ENCODE peak calls at places on chromosomes 3 and 15, in nine cellular contexts. P, M, K, C, B, V, H, U and D are unnamed samples.

GRCh38 chr3:43882976-43883680 is 192.4 kb downstream of the ABHD5 start:
- DNase-seq in C (no peak), B (no peak), U (no peak), H (no peak), K (no peak), P (no peak), M (no peak), V (no peak), D (no peak)

GRCh38 chr15:57583282-57583681 is 8.4 kb upstream of the MYZAP start:
- DNase-seq in C (no peak), V (no peak), K (no peak), P (no peak), M (no peak), H (no peak), B (no peak), U (no peak), D (no peak)

GRCh38 chr3:67998222-67998760 is 343.9 kb upstream of the SUCLG2 start:
- DNase-seq in B (no peak), K (no peak), U (no peak), C (no peak), M (no peak), P (no peak), H (no peak), V (no peak), D (no peak)

GRCh38 chr3:877001-877400 is 215.8 kb upstream of the CNTN6 start:
- DNase-seq in M (no peak), P (no peak), V (no peak), B (no peak), C (no peak), U (no peak), H (no peak), K (no peak), D (no peak)

GRCh38 chr3:122350814-122351418 is 25.9 kb downstream of the CSTA start:
- DNase-seq in U (no peak), C (no peak), H (no peak), B (no peak), P (peak), V (no peak), M (peak), K (no peak), D (peak)

GRCh38 chr3:186239321-186239720 is 122.7 kb downstream of the DGKG start:
- DNase-seq in B (no peak), P (no peak), V (no peak), C (no peak), U (no peak), K (no peak), M (no peak), H (no peak), D (no peak)

GRCh38 chr3:24160424-24160823 is 215.3 kb downstream of the NR1D2 start:
- DNase-seq in P (peak), V (no peak), U (no peak), K (no peak), C (no peak), M (peak), B (no peak), H (no peak), D (peak)

GRCh38 chr15:40768492-40769309 is 1.1 kb upstream of the C15orf62 start:
- DNase-seq in H (no peak), K (no peak), V (peak), B (peak), C (no peak), M (no peak), P (no peak), U (no peak), D (no peak)

GRCh38 chr3:58107597-58107996 is 99.4 kb downstream of the FLNB start:
- DNase-seq in V (no peak), U (no peak), M (no peak), B (no peak), P (no peak), H (no peak), K (no peak), C (no peak), D (no peak)

GRCh38 chr3:36957072-36957471 is 12.2 kb upstream of the TRANK1 start:
- DNase-seq in M (no peak), P (no peak), B (no peak), H (no peak), V (no peak), U (no peak), K (no peak), C (no peak), D (no peak)

GRCh38 chr15:95857124-95857757 is 473.3 kb upstream of the NR2F2 start:
- DNase-seq in K (no peak), P (peak), C (no peak), H (no peak), B (no peak), U (no peak), V (no peak), M (no peak), D (peak)

GRCh38 chr3:28250999-28251398 is 9.6 kb downstream of the CMC1 start:
- DNase-seq in H (no peak), P (no peak), B (no peak), C (no peak), V (no peak), U (no peak), K (no peak), M (no peak), D (peak)

GRCh38 chr3:138458774-138459499 is 24.5 kb downstream of the ESYT3 start:
- DNase-seq in C (no peak), P (no peak), K (no peak), M (no peak), U (no peak), V (no peak), B (no peak), H (no peak), D (no peak)

GRCh38 chr3:55858302-55858701 is 371.2 kb upstream of the WNT5A start:
- DNase-seq in K (no peak), P (no peak), U (no peak), B (no peak), V (no peak), M (peak), C (no peak), H (no peak), D (no peak)

GRCh38 chr3:171862392-171862791 is 19.2 kb downstream of the TMEM212 start:
- DNase-seq in K (no peak), C (no peak), M (no peak), B (no peak), U (no peak), H (no peak), V (no peak), P (no peak), D (no peak)

GRCh38 chr3:152120606-152121291 is 148.0 kb upstream of the MBNL1 start:
- DNase-seq in B (no peak), P (no peak), C (no peak), V (no peak), U (no peak), H (no peak), K (no peak), M (no peak), D (no peak)

GRCh38 chr3:14602804-14603644 is 48.5 kb upstream of the CCDC174 start:
- DNase-seq in M (peak), U (no peak), V (no peak), C (no peak), P (no peak), B (no peak), K (peak), H (no peak), D (no peak)

GRCh38 chr3:62073038-62073437 is 300.3 kb downstream of the FEZF2 start:
- DNase-seq in V (no peak), H (no peak), K (no peak), C (no peak), M (no peak), B (no peak), P (no peak), U (no peak), D (peak)

GRCh38 chr3:99400352-99400751 is 238.0 kb upstream of the COL8A1 start:
- DNase-seq in K (no peak), H (no peak), B (no peak), M (no peak), U (no peak), V (no peak), P (no peak), C (no peak), D (no peak)

GRCh38 chr3:126081618-126082333 is 2.1 kb downstream of the SLC41A3 start:
- DNase-seq in C (no peak), M (peak), V (no peak), P (peak), K (peak), B (no peak), U (no peak), H (peak), D (peak)

GRCh38 chr15:58678683-58679082 is 70.8 kb downstream of the ADAM10 start:
- DNase-seq in U (no peak), K (no peak), P (no peak), M (no peak), V (no peak), H (no peak), B (no peak), C (no peak), D (no peak)

GRCh38 chr3:177468331-177468730 is 271.0 kb upstream of the TBL1XR1 start:
- DNase-seq in H (no peak), B (no peak), P (peak), K (no peak), M (peak), C (no peak), V (no peak), U (no peak), D (peak)

GRCh38 chr15:47757331-47757730 is 40.0 kb downstream of the SEMA6D start:
- DNase-seq in C (no peak), H (no peak), B (no peak), K (no peak), U (no peak), M (no peak), P (no peak), V (no peak), D (no peak)

GRCh38 chr15:78343431-78343830 is 3.3 kb downstream of the CRABP1 start:
- DNase-seq in C (no peak), K (no peak), B (no peak), U (no peak), M (no peak), P (no peak), H (no peak), V (no peak), D (no peak)

GRCh38 chr3:46660543-46661523 is 32.6 kb downstream of the ALS2CL start:
- DNase-seq in H (peak), V (peak), C (no peak), K (no peak), U (no peak), P (peak), B (no peak), M (no peak), D (peak)

GRCh38 chr3:170692720-170693119 is 106.8 kb upstream of the SLC7A14 start:
- DNase-seq in K (no peak), C (no peak), B (no peak), M (no peak), P (no peak), H (no peak), V (no peak), U (no peak), D (peak)

GRCh38 chr3:31178467-31178866 is 284.0 kb upstream of the GADL1 start:
- DNase-seq in B (no peak), V (no peak), M (no peak), C (no peak), H (no peak), K (no peak), P (no peak), U (no peak), D (no peak)

GRCh38 chr3:133747907-133748639 is 1.9 kb downstream of the TF start:
- DNase-seq in P (no peak), V (no peak), C (no peak), U (no peak), K (no peak), M (no peak), H (no peak), B (no peak), D (no peak)

GRCh38 chr3:79139395-79140060 is 628.3 kb downstream of the ROBO1 start:
- DNase-seq in H (no peak), P (peak), V (no peak), C (no peak), M (peak), K (no peak), B (no peak), U (no peak), D (no peak)

GRCh38 chr3:71045917-71046282 is 537.6 kb downstream of the FOXP1 start:
- DNase-seq in H (no peak), V (no peak), B (no peak), K (no peak), P (no peak), U (no peak), M (no peak), C (no peak), D (no peak)

GRCh38 chr3:146326875-146327543 is 76.1 kb upstream of the PLSCR4 start:
- DNase-seq in H (peak), K (peak), P (peak), C (no peak), M (peak), U (no peak), V (peak), B (no peak), D (peak)

GRCh38 chr15:65576669-65577068 is 34.3 kb downstream of the INTS14 start:
- DNase-seq in U (no peak), K (no peak), M (peak), B (no peak), V (no peak), P (peak), C (no peak), H (no peak), D (peak)

GRCh38 chr3:197186887-197187588 is 111.4 kb downstream of the DLG1 start:
- DNase-seq in P (peak), U (peak), V (peak), K (peak), C (peak), B (no peak), M (peak), H (peak), D (peak)

GRCh38 chr3:128851601-128852000 is 27.8 kb upstream of the ACAD9 start:
- DNase-seq in K (no peak), M (no peak), C (no peak), B (no peak), V (peak), P (no peak), H (no peak), U (no peak), D (no peak)

GRCh38 chr3:121822973-121823372 is 11.9 kb downstream of the IQCB1 start:
- DNase-seq in B (no peak), H (no peak), C (no peak), M (no peak), U (no peak), P (no peak), K (no peak), V (no peak), D (no peak)